ENCODE peak calls at places on chromosomes 4 and X, in six cellular contexts. S is H7, Z is tibial artery, Q is right atrium auricular region, J is adipocyte, L is AG10803. U is an unnamed sample.

GRCh38 chr4:16583764-16584163 is 314.7 kb downstream of the LDB2 start:
- DNase-seq in J (peak), S (no peak), L (peak), Z (no peak), Q (no peak), U (no peak)

GRCh38 chrX:53440631-53441517 is 6.7 kb upstream of the HSD17B10 start:
- DNase-seq in L (peak), S (peak), Q (peak), J (peak), Z (peak), U (peak)

GRCh38 chr4:43776371-43776770 is 672.2 kb downstream of the KCTD8 start:
- DNase-seq in L (no peak), J (peak), Q (no peak), S (no peak), Z (no peak), U (no peak)

GRCh38 chr4:25941441-25941840 is 27.4 kb downstream of the SMIM20 start:
- DNase-seq in L (no peak), S (no peak), Q (no peak), J (no peak), Z (no peak), U (no peak)

GRCh38 chr4:83248486-83248885 is 36.1 kb downstream of the COQ2 start:
- DNase-seq in Q (no peak), Z (no peak), L (no peak), S (no peak), J (no peak), U (no peak)

GRCh38 chrX:10217218-10217617 is 60.4 kb downstream of the CLCN4 start:
- DNase-seq in S (peak), Z (no peak), L (no peak), J (no peak), Q (no peak), U (no peak)

GRCh38 chrX:1072637-1073377 is 139.6 kb downstream of the CRLF2 start:
- DNase-seq in Z (no peak), L (no peak), S (peak), J (no peak), Q (no peak), U (peak)

GRCh38 chr4:8539661-8540060 is 40.5 kb upstream of the GPR78 start:
- DNase-seq in J (no peak), Q (no peak), L (no peak), S (no peak), Z (no peak), U (no peak)

GRCh38 chrX:135009057-135009605 is 13.2 kb downstream of the RTL8B start:
- DNase-seq in L (no peak), Q (no peak), S (no peak), J (no peak), Z (no peak), U (no peak)

GRCh38 chrX:618761-619450 is 11.7 kb upstream of the SHOX start:
- DNase-seq in L (no peak), S (peak), Q (peak), J (no peak), Z (no peak), U (no peak)

GRCh38 chr4:6855692-6856297 is 53.8 kb upstream of the TBC1D14 start:
- DNase-seq in J (peak), Z (no peak), L (peak), Q (no peak), S (no peak), U (no peak)

GRCh38 chr4:5980436-5981155 is 37.6 kb downstream of the C4orf50 start:
- DNase-seq in S (peak), L (no peak), J (no peak), Q (no peak), Z (peak), U (no peak)

GRCh38 chr4:48705609-48706008 is 74.5 kb downstream of the FRYL start:
- DNase-seq in S (no peak), L (no peak), Q (no peak), J (no peak), Z (no peak), U (no peak)

GRCh38 chrX:38817004-38817703 is 15.9 kb downstream of the MID1IP1 start:
- DNase-seq in Z (peak), S (peak), Q (no peak), L (peak), J (peak), U (no peak)

GRCh38 chrX:46589977-46590723 is 16.6 kb downstream of the CHST7 start:
- DNase-seq in Q (no peak), L (peak), S (no peak), Z (no peak), J (peak), U (no peak)

GRCh38 chr4:111943796-111944203 is 201.5 kb upstream of the FAM241A start:
- DNase-seq in Q (peak), L (peak), J (no peak), S (peak), Z (no peak), U (no peak)

GRCh38 chr4:31235961-31236360 is 515.8 kb downstream of the PCDH7 start:
- DNase-seq in J (no peak), Z (no peak), S (no peak), Q (no peak), L (no peak), U (no peak)

GRCh38 chr4:101791189-101791572 is 651 bp downstream of the BANK1 start:
- DNase-seq in J (no peak), Z (no peak), S (peak), L (no peak), Q (no peak), U (no peak)

GRCh38 chr4:77126844-77127614 is 30.0 kb upstream of the CCNG2 start:
- DNase-seq in J (no peak), Q (no peak), S (no peak), L (no peak), Z (no peak), U (no peak)

GRCh38 chr4:1193206-1194027 is 21.0 kb upstream of the SPON2 start:
- DNase-seq in Z (peak), L (no peak), Q (no peak), S (peak), J (no peak), U (no peak)

GRCh38 chr4:159353422-159354116 is 250.7 kb downstream of the RAPGEF2 start:
- DNase-seq in J (no peak), L (no peak), Q (no peak), S (no peak), Z (no peak), U (no peak)

GRCh38 chrX:129761596-129761995 is 18.2 kb upstream of the SASH3 start:
- DNase-seq in Q (no peak), J (no peak), Z (no peak), L (no peak), S (no peak), U (no peak)

GRCh38 chrX:152821145-152821765 is 9.3 kb downstream of the CETN2 start:
- DNase-seq in S (peak), Z (no peak), Q (no peak), L (peak), J (peak), U (no peak)

GRCh38 chr4:145663194-145663593 is 16.8 kb upstream of the C4orf51 start:
- DNase-seq in Z (no peak), J (no peak), S (no peak), L (no peak), Q (no peak), U (no peak)

GRCh38 chr4:140947507-140947906 is 185.8 kb downstream of the RNF150 start:
- DNase-seq in J (peak), S (no peak), Q (no peak), L (no peak), Z (no peak), U (no peak)

GRCh38 chrX:1059576-1060561 is 152.6 kb downstream of the CRLF2 start:
- DNase-seq in S (no peak), Z (no peak), J (no peak), L (no peak), Q (no peak), U (peak)

GRCh38 chr4:100828986-100829685 is 311.3 kb upstream of the EMCN start:
- DNase-seq in S (no peak), Z (no peak), Q (no peak), J (no peak), L (peak), U (no peak)

GRCh38 chr4:57147335-57148060 is 37.3 kb upstream of the IGFBP7 start:
- DNase-seq in L (peak), Z (no peak), Q (no peak), S (no peak), J (peak), U (no peak)

GRCh38 chrX:136344321-136344720 is 43.6 kb downstream of the ADGRG4 start:
- DNase-seq in Z (no peak), S (no peak), J (no peak), L (no peak), Q (no peak), U (no peak)

GRCh38 chrX:151004085-151004484 is 20.9 kb downstream of the HMGB3 start:
- DNase-seq in L (peak), J (peak), Q (no peak), Z (no peak), S (peak), U (no peak)

GRCh38 chrX:148871422-148872152 is 371.2 kb downstream of the AFF2 start:
- DNase-seq in J (peak), L (peak), Q (no peak), Z (no peak), S (no peak), U (no peak)

GRCh38 chrX:93580634-93581033 is 92.7 kb downstream of the NAP1L3 start:
- DNase-seq in L (no peak), Q (no peak), J (no peak), S (no peak), Z (no peak), U (no peak)

GRCh38 chrX:85627363-85627762 is 247.9 kb upstream of the POF1B start:
- DNase-seq in S (no peak), L (no peak), Z (no peak), J (peak), Q (no peak), U (no peak)

GRCh38 chr4:110088670-110089069 is 109.7 kb downstream of the ELOVL6 start:
- DNase-seq in S (no peak), J (no peak), Q (no peak), L (peak), Z (no peak), U (no peak)

GRCh38 chr4:67762091-67762490 is 7.9 kb upstream of the GNRHR start:
- DNase-seq in Z (no peak), S (no peak), L (peak), Q (no peak), J (peak), U (no peak)

GRCh38 chrX:130654409-130654970 is 248.5 kb downstream of the ENOX2 start:
- DNase-seq in Q (no peak), S (no peak), J (peak), L (peak), Z (no peak), U (no peak)

GRCh38 chr4:4225915-4226605 is 669 bp downstream of the OTOP1 start:
- DNase-seq in S (peak), J (peak), Z (no peak), Q (no peak), L (no peak), U (no peak)

GRCh38 chrX:150238656-150239382 is 124.3 kb upstream of the MAMLD1 start:
- DNase-seq in J (no peak), Q (peak), L (no peak), S (no peak), Z (no peak), U (no peak)

GRCh38 chr4:11949355-11949754 is 520.7 kb upstream of the HS3ST1 start:
- DNase-seq in Q (no peak), Z (no peak), J (no peak), L (no peak), S (no peak), U (no peak)

GRCh38 chr4:72505314-72505744 is 63.7 kb downstream of the ADAMTS3 start:
- DNase-seq in L (peak), Z (peak), Q (no peak), J (peak), S (peak), U (no peak)

GRCh38 chr4:186189656-186190055 is 1.7 kb upstream of the CYP4V2 start:
- DNase-seq in L (no peak), S (peak), J (no peak), Z (no peak), Q (no peak), U (no peak)
- H3K4me3 ChIP-seq in L (no peak), S (no peak), J (no peak), Z (no peak), Q (no peak), U (no peak)

GRCh38 chr4:81405900-81406401 is 65.8 kb downstream of the RASGEF1B start:
- DNase-seq in S (peak), J (peak), Q (no peak), Z (no peak), L (peak), U (no peak)
- H3K4me3 ChIP-seq in S (no peak), J (no peak), Q (peak), Z (no peak), L (no peak), U (no peak)

GRCh38 chr4:89267392-89267791 is 40.2 kb downstream of the GPRIN3 start:
- DNase-seq in S (no peak), L (no peak), Z (no peak), J (no peak), Q (no peak), U (no peak)

GRCh38 chr4:89268572-89269180 is 38.9 kb downstream of the GPRIN3 start:
- DNase-seq in Z (no peak), Q (no peak), S (no peak), J (no peak), L (no peak), U (no peak)

GRCh38 chr4:89273741-89274141 is 33.9 kb downstream of the GPRIN3 start:
- DNase-seq in J (no peak), Z (no peak), L (no peak), Q (no peak), S (no peak), U (no peak)

GRCh38 chr4:89269267-89269666 is 38.3 kb downstream of the GPRIN3 start:
- DNase-seq in L (no peak), Z (no peak), J (no peak), Q (no peak), S (no peak), U (no peak)

DNA sequence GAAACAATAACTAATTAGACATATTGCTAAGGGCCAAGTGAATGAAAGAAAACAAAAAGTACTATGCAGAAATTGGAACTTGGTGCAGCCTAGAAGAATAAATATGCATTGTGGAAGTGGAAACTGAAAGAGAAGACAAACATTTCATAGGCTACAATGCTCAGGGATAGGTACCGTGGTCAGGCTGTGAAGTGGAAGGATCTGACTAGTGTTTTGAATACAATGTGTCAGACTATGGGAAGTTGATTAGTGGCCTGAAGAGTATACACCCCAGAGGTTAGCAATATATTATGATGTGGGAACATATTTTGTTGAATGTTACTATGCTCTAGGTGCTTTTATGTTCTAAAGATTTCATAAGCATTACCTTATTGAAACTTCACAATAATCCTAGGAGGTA is 36.8 kb downstream of the GPRIN3 start:
- DNase-seq in Z (no peak), J (no peak), S (no peak), Q (no peak), L (no peak), U (no peak)
- H3K4me3 ChIP-seq in Z (no peak), J (no peak), S (no peak), Q (no peak), L (no peak), U (no peak)

GRCh38 chrX:29652484-29652883 is 562.9 kb upstream of the MAGEB2 start:
- DNase-seq in Z (no peak), L (peak), S (no peak), Q (no peak), J (peak), U (no peak)
- H3K4me3 ChIP-seq in Z (no peak), L (no peak), S (no peak), Q (no peak), J (no peak), U (no peak)

DNA sequence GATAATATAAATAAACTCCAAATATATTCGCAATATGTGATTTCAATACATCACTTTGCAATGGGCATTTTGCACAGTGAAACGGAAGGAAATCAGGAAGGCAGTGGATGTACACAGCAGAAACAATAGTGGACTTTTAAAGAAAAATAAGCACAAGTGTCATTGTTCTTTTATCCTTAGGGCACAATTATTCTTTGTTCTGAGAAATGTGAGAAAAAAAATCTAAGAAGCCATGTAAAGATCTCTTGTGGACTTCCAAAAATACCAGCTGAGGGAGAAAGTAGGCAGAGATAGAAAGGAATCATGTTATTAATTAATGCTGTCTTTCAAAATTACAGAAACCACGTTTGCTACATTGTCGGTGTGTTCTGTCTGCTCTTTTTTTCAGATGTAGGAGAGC is 17.6 kb upstream of the PRRG1 start:
- DNase-seq in Z (no peak), S (no peak), J (no peak), Q (no peak), L (no peak), U (no peak)
- H3K4me3 ChIP-seq in Z (no peak), S (no peak), J (no peak), Q (no peak), L (no peak), U (no peak)

GRCh38 chrX:118823263-118824172 is at the start of gene ZCCHC12:
- DNase-seq in L (no peak), Z (no peak), J (peak), S (peak), Q (no peak), U (no peak)

DNA sequence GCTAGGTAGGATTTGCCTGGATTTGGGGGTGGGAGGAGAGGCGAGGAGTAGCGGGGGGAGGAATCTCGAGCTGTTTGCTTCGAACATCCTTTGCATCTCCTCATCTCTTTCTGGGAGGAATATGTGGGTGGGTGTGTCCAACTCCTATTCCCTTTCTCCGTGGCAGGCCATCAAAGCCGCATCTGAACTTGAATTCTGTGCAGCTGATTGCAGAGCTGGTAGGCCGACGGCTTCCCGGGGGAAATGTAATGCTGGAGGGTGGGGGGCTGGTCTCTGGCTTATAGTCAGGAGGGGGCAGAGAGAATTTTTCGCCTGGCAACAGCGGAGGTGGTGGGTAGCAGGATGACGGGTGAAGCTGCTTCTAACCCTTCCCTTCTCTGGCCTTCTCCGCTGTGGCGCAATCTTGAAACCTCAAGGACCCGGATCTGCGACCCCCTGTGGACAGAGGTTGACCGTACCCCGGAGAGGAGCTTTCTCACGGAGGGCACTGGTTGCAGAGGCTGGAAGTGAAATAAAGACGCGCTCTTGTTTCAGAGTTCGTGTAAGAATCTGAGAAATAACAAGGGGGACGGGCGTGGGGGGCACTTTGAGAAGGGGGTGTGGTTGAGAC is 654 bp downstream of the ZCCHC12 start:
- DNase-seq in Q (no peak), Z (no peak), L (no peak), S (peak), J (no peak), U (no peak)
- H3K4me3 ChIP-seq in Q (peak), Z (peak), L (no peak), S (peak), J (peak), U (peak)

U was measured in suprapubic skin.